ENCODE peak calls at places on chromosomes 16 and 17, in five cellular contexts. One of them, this sample, is unnamed.

GRCh38 chr16:23987443-23987842 is 151.7 kb downstream of the PRKCB start:
- DNase-seq in sigmoid colon: no peak
- DNase-seq in astrocyte of the spinal cord: no peak
- DNase-seq in right lobe of liver: no peak
- DNase-seq in WTC11: no peak
- DNase-seq in this sample: no peak

GRCh38 chr16:89217388-89218191 is at the start of gene ZNF778:
- DNase-seq in sigmoid colon: peak; percentile 91
- DNase-seq in astrocyte of the spinal cord: peak; percentile 83
- DNase-seq in right lobe of liver: peak; percentile 85
- DNase-seq in WTC11: peak; percentile 71
- DNase-seq in this sample: no peak

GRCh38 chr16:3038256-3038655 is 1.5 kb upstream of the BICDL2 start:
- DNase-seq in sigmoid colon: no peak
- DNase-seq in astrocyte of the spinal cord: no peak
- DNase-seq in right lobe of liver: peak; percentile 66
- DNase-seq in WTC11: peak; percentile 71
- DNase-seq in this sample: no peak

GRCh38 chr17:69820881-69821473 is 254.0 kb upstream of the KCNJ16 start:
- DNase-seq in sigmoid colon: no peak
- DNase-seq in astrocyte of the spinal cord: no peak
- DNase-seq in right lobe of liver: no peak
- DNase-seq in WTC11: no peak
- DNase-seq in this sample: no peak

GRCh38 chr17:71405101-71405500 is 715.7 kb upstream of the SOX9 start:
- DNase-seq in sigmoid colon: no peak
- DNase-seq in astrocyte of the spinal cord: no peak
- DNase-seq in right lobe of liver: no peak
- DNase-seq in WTC11: no peak
- DNase-seq in this sample: no peak

GRCh38 chr16:9092282-9092962 is 978 bp downstream of the HAPSTR1 start:
- DNase-seq in sigmoid colon: peak; percentile 73
- DNase-seq in astrocyte of the spinal cord: no peak
- DNase-seq in right lobe of liver: peak; percentile 64
- DNase-seq in WTC11: peak; percentile 35
- DNase-seq in this sample: no peak

GRCh38 chr17:2475056-2475455 is 36.6 kb downstream of the METTL16 start:
- DNase-seq in sigmoid colon: no peak
- DNase-seq in astrocyte of the spinal cord: no peak
- DNase-seq in right lobe of liver: no peak
- DNase-seq in WTC11: no peak
- DNase-seq in this sample: no peak

GRCh38 chr17:16040710-16041251 is 41.2 kb downstream of the TTC19 start:
- DNase-seq in sigmoid colon: no peak
- DNase-seq in astrocyte of the spinal cord: peak; percentile 93
- DNase-seq in right lobe of liver: peak; percentile 92
- DNase-seq in WTC11: no peak
- DNase-seq in this sample: no peak

GRCh38 chr16:3986235-3986544 is 105.7 kb upstream of the CREBBP start:
- DNase-seq in sigmoid colon: no peak
- DNase-seq in astrocyte of the spinal cord: no peak
- DNase-seq in right lobe of liver: no peak
- DNase-seq in WTC11: no peak
- DNase-seq in this sample: no peak

GRCh38 chr16:89410794-89411309 is 79.5 kb downstream of the ANKRD11 start:
- DNase-seq in sigmoid colon: peak; percentile 78
- DNase-seq in astrocyte of the spinal cord: peak; percentile 96
- DNase-seq in right lobe of liver: peak; percentile 93
- DNase-seq in WTC11: no peak
- DNase-seq in this sample: no peak

GRCh38 chr17:52035336-52035915 is 123.1 kb downstream of the CA10 start:
- DNase-seq in sigmoid colon: no peak
- DNase-seq in astrocyte of the spinal cord: no peak
- DNase-seq in right lobe of liver: no peak
- DNase-seq in WTC11: no peak
- DNase-seq in this sample: peak; percentile 57

GRCh38 chr16:88064889-88065746 is 113.9 kb downstream of the BANP start:
- DNase-seq in sigmoid colon: no peak
- DNase-seq in astrocyte of the spinal cord: no peak
- DNase-seq in right lobe of liver: no peak
- DNase-seq in WTC11: no peak
- DNase-seq in this sample: no peak

GRCh38 chr17:49404906-49405305 is 9.8 kb downstream of the PHB1 start:
- DNase-seq in sigmoid colon: peak; percentile 46
- DNase-seq in astrocyte of the spinal cord: no peak
- DNase-seq in right lobe of liver: no peak
- DNase-seq in WTC11: no peak
- DNase-seq in this sample: no peak

GRCh38 chr17:64732336-64733006 is 70.4 kb upstream of the SMURF2 start:
- DNase-seq in sigmoid colon: no peak
- DNase-seq in astrocyte of the spinal cord: peak; percentile 85
- DNase-seq in right lobe of liver: peak; percentile 56
- DNase-seq in WTC11: no peak
- DNase-seq in this sample: no peak

GRCh38 chr16:57507414-57508083 is 21.3 kb upstream of the DOK4 start:
- DNase-seq in sigmoid colon: peak; percentile 41
- DNase-seq in astrocyte of the spinal cord: no peak
- DNase-seq in right lobe of liver: no peak
- DNase-seq in WTC11: no peak
- DNase-seq in this sample: no peak

GRCh38 chr16:46688101-46688656 is 799 bp downstream of the VPS35 start:
- DNase-seq in sigmoid colon: no peak
- DNase-seq in astrocyte of the spinal cord: peak; percentile 29
- DNase-seq in right lobe of liver: no peak
- DNase-seq in WTC11: no peak
- DNase-seq in this sample: no peak

GRCh38 chr17:6699997-6700947 is 12.9 kb downstream of the SLC13A5 start:
- DNase-seq in sigmoid colon: peak; percentile 22
- DNase-seq in astrocyte of the spinal cord: no peak
- DNase-seq in right lobe of liver: peak; percentile 89
- DNase-seq in WTC11: no peak
- DNase-seq in this sample: peak; percentile 39

GRCh38 chr16:83085660-83086059 is 458.9 kb downstream of the CDH13 start:
- DNase-seq in sigmoid colon: no peak
- DNase-seq in astrocyte of the spinal cord: no peak
- DNase-seq in right lobe of liver: no peak
- DNase-seq in WTC11: no peak
- DNase-seq in this sample: no peak

GRCh38 chr17:69357701-69358100 is 30.8 kb upstream of the ABCA5 start:
- DNase-seq in sigmoid colon: no peak
- DNase-seq in astrocyte of the spinal cord: no peak
- DNase-seq in right lobe of liver: no peak
- DNase-seq in WTC11: no peak
- DNase-seq in this sample: no peak

GRCh38 chr17:42155614-42156045 is 841 bp upstream of the RAB5C start:
- DNase-seq in sigmoid colon: no peak
- DNase-seq in astrocyte of the spinal cord: no peak
- DNase-seq in right lobe of liver: no peak
- DNase-seq in WTC11: no peak
- DNase-seq in this sample: no peak

GRCh38 chr17:40953876-40954275 is 12.9 kb downstream of the KRT39 start:
- DNase-seq in sigmoid colon: no peak
- DNase-seq in astrocyte of the spinal cord: peak; percentile 76
- DNase-seq in right lobe of liver: no peak
- DNase-seq in WTC11: no peak
- DNase-seq in this sample: no peak

GRCh38 chr17:63665527-63666214 is 34.3 kb downstream of the LIMD2 start:
- DNase-seq in sigmoid colon: no peak
- DNase-seq in astrocyte of the spinal cord: no peak
- DNase-seq in right lobe of liver: no peak
- DNase-seq in WTC11: no peak
- DNase-seq in this sample: no peak

GRCh38 chr16:2040031-2040430 is 7.6 kb downstream of the NTHL1 start:
- DNase-seq in sigmoid colon: no peak
- DNase-seq in astrocyte of the spinal cord: no peak
- DNase-seq in right lobe of liver: peak; percentile 95
- DNase-seq in WTC11: no peak
- DNase-seq in this sample: no peak

GRCh38 chr16:57304169-57305061 is 19.9 kb upstream of the PLLP start:
- DNase-seq in sigmoid colon: peak; percentile 70
- DNase-seq in astrocyte of the spinal cord: peak; percentile 49
- DNase-seq in right lobe of liver: peak; percentile 84
- DNase-seq in WTC11: no peak
- DNase-seq in this sample: peak; percentile 44

GRCh38 chr17:8935194-8935593 is 30.3 kb downstream of the PIK3R5 start:
- DNase-seq in sigmoid colon: no peak
- DNase-seq in astrocyte of the spinal cord: no peak
- DNase-seq in right lobe of liver: no peak
- DNase-seq in WTC11: no peak
- DNase-seq in this sample: no peak

GRCh38 chr16:2902337-2903130 is 9.2 kb upstream of the FLYWCH1 start:
- DNase-seq in sigmoid colon: no peak
- DNase-seq in astrocyte of the spinal cord: no peak
- DNase-seq in right lobe of liver: no peak
- DNase-seq in WTC11: peak; percentile 42
- DNase-seq in this sample: no peak

GRCh38 chr17:31494259-31495048 is 103.0 kb downstream of the RAB11FIP4 start:
- DNase-seq in sigmoid colon: no peak
- DNase-seq in astrocyte of the spinal cord: no peak
- DNase-seq in right lobe of liver: no peak
- DNase-seq in WTC11: no peak
- DNase-seq in this sample: no peak

GRCh38 chr16:22369221-22369811 is 5.1 kb downstream of the CDR2 start:
- DNase-seq in sigmoid colon: no peak
- DNase-seq in astrocyte of the spinal cord: peak; percentile 35
- DNase-seq in right lobe of liver: no peak
- DNase-seq in WTC11: no peak
- DNase-seq in this sample: no peak

GRCh38 chr17:14904406-14904805 is 360.7 kb downstream of the PMP22 start:
- DNase-seq in sigmoid colon: no peak
- DNase-seq in astrocyte of the spinal cord: peak; percentile 12
- DNase-seq in right lobe of liver: no peak
- DNase-seq in WTC11: no peak
- DNase-seq in this sample: no peak

GRCh38 chr17:35934760-35935159 is 4.2 kb upstream of the RDM1 start:
- DNase-seq in sigmoid colon: no peak
- DNase-seq in astrocyte of the spinal cord: no peak
- DNase-seq in right lobe of liver: no peak
- DNase-seq in WTC11: no peak
- DNase-seq in this sample: no peak

GRCh38 chr17:2580641-2581040 is 12.8 kb upstream of the PAFAH1B1 start:
- DNase-seq in sigmoid colon: no peak
- DNase-seq in astrocyte of the spinal cord: no peak
- DNase-seq in right lobe of liver: no peak
- DNase-seq in WTC11: no peak
- DNase-seq in this sample: no peak

DNA sequence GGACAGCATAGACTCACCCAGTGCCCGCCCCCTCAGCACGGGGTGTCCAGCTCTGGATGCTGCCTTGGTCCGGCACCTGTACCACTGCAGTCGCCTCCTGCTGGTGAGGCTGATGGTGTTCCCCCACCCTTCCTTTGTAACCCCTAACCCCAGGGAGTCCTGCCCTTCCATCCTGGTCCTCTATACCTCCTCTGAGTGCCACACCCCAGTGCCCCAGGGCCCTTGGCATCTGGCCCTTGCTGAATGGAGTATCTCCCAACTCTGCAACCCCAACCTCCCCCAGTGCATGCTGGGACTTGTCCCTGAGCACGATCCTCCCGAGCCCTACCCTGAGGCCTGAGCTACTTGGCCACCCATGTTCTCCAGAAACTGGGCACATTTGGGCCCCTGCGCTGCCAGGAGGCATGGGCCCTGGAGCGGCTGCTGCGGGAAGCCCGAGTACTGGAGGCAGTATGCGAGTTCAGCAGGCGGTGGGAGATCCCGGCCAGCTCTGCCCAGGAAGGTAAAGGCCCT is 15.8 kb downstream of the RIPOR1 start:
- DNase-seq in sigmoid colon: no peak
- DNase-seq in astrocyte of the spinal cord: no peak
- DNase-seq in right lobe of liver: no peak
- DNase-seq in WTC11: no peak
- DNase-seq in this sample: no peak
- TF ChIP-seq CTCF in sigmoid colon: no peak
- TF ChIP-seq CTCF in astrocyte of the spinal cord: peak; percentile 1
- TF ChIP-seq CTCF in right lobe of liver: no peak
- TF ChIP-seq CTCF in WTC11: no peak
- TF ChIP-seq CTCF in this sample: peak; percentile 39

GRCh38 chr16:29810699-29811169 is 1.3 kb upstream of the PRRT2 start:
- DNase-seq in sigmoid colon: no peak
- DNase-seq in astrocyte of the spinal cord: no peak
- DNase-seq in right lobe of liver: no peak
- DNase-seq in WTC11: no peak
- DNase-seq in this sample: no peak

GRCh38 chr16:29811170-29811895 is 660 bp upstream of the PRRT2 start:
- DNase-seq in sigmoid colon: peak; percentile 99
- DNase-seq in astrocyte of the spinal cord: peak; percentile 96
- DNase-seq in right lobe of liver: peak; percentile 97
- DNase-seq in WTC11: peak; percentile 98
- DNase-seq in this sample: peak; percentile 99

GRCh38 chr16:29809031-29809747 is 2.8 kb upstream of the PRRT2 start:
- DNase-seq in sigmoid colon: no peak
- DNase-seq in astrocyte of the spinal cord: no peak
- DNase-seq in right lobe of liver: no peak
- DNase-seq in WTC11: no peak
- DNase-seq in this sample: no peak

GRCh38 chr16:29808219-29808900 is 2.0 kb downstream of the MAZ start:
- DNase-seq in sigmoid colon: no peak
- DNase-seq in astrocyte of the spinal cord: no peak
- DNase-seq in right lobe of liver: no peak
- DNase-seq in WTC11: no peak
- DNase-seq in this sample: no peak

GRCh38 chr16:29809850-29810698 is 1.9 kb upstream of the PRRT2 start:
- DNase-seq in sigmoid colon: no peak
- DNase-seq in astrocyte of the spinal cord: no peak
- DNase-seq in right lobe of liver: no peak
- DNase-seq in WTC11: no peak
- DNase-seq in this sample: no peak
- TF ChIP-seq CTCF in sigmoid colon: no peak
- TF ChIP-seq CTCF in astrocyte of the spinal cord: no peak
- TF ChIP-seq CTCF in right lobe of liver: no peak
- TF ChIP-seq CTCF in WTC11: no peak
- TF ChIP-seq CTCF in this sample: no peak

GRCh38 chr16:77974883-77975282 is 47.5 kb upstream of the CLEC3A start:
- DNase-seq in sigmoid colon: no peak
- DNase-seq in astrocyte of the spinal cord: no peak
- DNase-seq in right lobe of liver: no peak
- DNase-seq in WTC11: peak; percentile 31
- DNase-seq in this sample: no peak

GRCh38 chr16:77977336-77977735 is 45.0 kb upstream of the CLEC3A start:
- DNase-seq in sigmoid colon: no peak
- DNase-seq in astrocyte of the spinal cord: no peak
- DNase-seq in right lobe of liver: no peak
- DNase-seq in WTC11: no peak
- DNase-seq in this sample: no peak

GRCh38 chr16:77975942-77976341 is 46.4 kb upstream of the CLEC3A start:
- DNase-seq in sigmoid colon: no peak
- DNase-seq in astrocyte of the spinal cord: no peak
- DNase-seq in right lobe of liver: no peak
- DNase-seq in WTC11: no peak
- DNase-seq in this sample: no peak

GRCh38 chr16:77967054-77968035 is 55.0 kb upstream of the CLEC3A start:
- DNase-seq in sigmoid colon: no peak
- DNase-seq in astrocyte of the spinal cord: no peak
- DNase-seq in right lobe of liver: no peak
- DNase-seq in WTC11: peak; percentile 23
- DNase-seq in this sample: no peak

GRCh38 chr16:77971306-77972131 is 50.8 kb upstream of the CLEC3A start:
- DNase-seq in sigmoid colon: peak; percentile 83
- DNase-seq in astrocyte of the spinal cord: peak; percentile 72
- DNase-seq in right lobe of liver: peak; percentile 79
- DNase-seq in WTC11: peak; percentile 93
- DNase-seq in this sample: no peak
- TF ChIP-seq CTCF in sigmoid colon: peak; percentile 69
- TF ChIP-seq CTCF in astrocyte of the spinal cord: peak; percentile 75
- TF ChIP-seq CTCF in right lobe of liver: peak; percentile 80
- TF ChIP-seq CTCF in WTC11: peak; percentile 77
- TF ChIP-seq CTCF in this sample: peak; percentile 84

GRCh38 chr17:77140166-77140877 is 447 bp upstream of the SEC14L1 start:
- DNase-seq in sigmoid colon: peak; percentile 100
- DNase-seq in astrocyte of the spinal cord: peak; percentile 99
- DNase-seq in right lobe of liver: peak; percentile 100
- DNase-seq in WTC11: peak; percentile 100
- DNase-seq in this sample: peak; percentile 99
- TF ChIP-seq CTCF in sigmoid colon: no peak
- TF ChIP-seq CTCF in astrocyte of the spinal cord: no peak
- TF ChIP-seq CTCF in right lobe of liver: no peak
- TF ChIP-seq CTCF in WTC11: no peak
- TF ChIP-seq CTCF in this sample: peak; percentile 29